ENCODE peak calls at places on chromosomes 12 and 14, in seven cellular contexts. One of them, this sample, is unnamed. For H3K9me3, the result is how much of the 10 kb centered on the place peaks cover.

GRCh38 chr12:107568718-107569117 is 116.9 kb upstream of the PWP1 start:
- DNase-seq in neuronal stem cell: no peak
- DNase-seq in Panc1: no peak
- DNase-seq in thyroid gland: no peak
- DNase-seq in MG63: peak
- DNase-seq in fibroblast of lung: no peak
- DNase-seq in H1: no peak
- DNase-seq in this sample: no peak

GRCh38 chr12:131085816-131086591 is 132.3 kb downstream of the ADGRD1 start:
- DNase-seq in fibroblast of lung: no peak
- DNase-seq in Panc1: no peak
- DNase-seq in thyroid gland: peak
- DNase-seq in H1: no peak
- DNase-seq in neuronal stem cell: no peak
- DNase-seq in MG63: no peak
- DNase-seq in this sample: no peak

GRCh38 chr14:62079035-62079434 is 316.8 kb downstream of the SNAPC1 start:
- DNase-seq in MG63: no peak
- DNase-seq in H1: no peak
- DNase-seq in thyroid gland: no peak
- DNase-seq in Panc1: no peak
- DNase-seq in fibroblast of lung: no peak
- DNase-seq in neuronal stem cell: no peak
- DNase-seq in this sample: no peak

GRCh38 chr14:71381814-71382213 is 474.6 kb downstream of the PCNX1 start:
- DNase-seq in thyroid gland: no peak
- DNase-seq in Panc1: no peak
- DNase-seq in fibroblast of lung: no peak
- DNase-seq in MG63: no peak
- DNase-seq in H1: no peak
- DNase-seq in neuronal stem cell: no peak
- DNase-seq in this sample: no peak

GRCh38 chr14:90168425-90169105 is 87.8 kb upstream of the PSMC1 start:
- DNase-seq in Panc1: no peak
- DNase-seq in H1: no peak
- DNase-seq in thyroid gland: no peak
- DNase-seq in fibroblast of lung: peak
- DNase-seq in neuronal stem cell: no peak
- DNase-seq in MG63: no peak
- DNase-seq in this sample: no peak

GRCh38 chr12:56122637-56123036 is 4.6 kb downstream of the ZC3H10 start:
- DNase-seq in MG63: no peak
- DNase-seq in fibroblast of lung: no peak
- DNase-seq in Panc1: no peak
- DNase-seq in neuronal stem cell: no peak
- DNase-seq in thyroid gland: no peak
- DNase-seq in H1: no peak
- DNase-seq in this sample: no peak

GRCh38 chr14:95585971-95586620 is 51.2 kb downstream of the GLRX5 start:
- DNase-seq in neuronal stem cell: no peak
- DNase-seq in MG63: no peak
- DNase-seq in fibroblast of lung: no peak
- DNase-seq in thyroid gland: no peak
- DNase-seq in Panc1: no peak
- DNase-seq in H1: no peak
- DNase-seq in this sample: no peak

GRCh38 chr12:130494736-130495135 is 157.0 kb downstream of the PIWIL1 start:
- DNase-seq in H1: no peak
- DNase-seq in thyroid gland: no peak
- DNase-seq in Panc1: no peak
- DNase-seq in neuronal stem cell: no peak
- DNase-seq in MG63: no peak
- DNase-seq in fibroblast of lung: no peak
- DNase-seq in this sample: no peak

GRCh38 chr12:95857151-95857550 is 1.6 kb upstream of the SNRPF start:
- DNase-seq in neuronal stem cell: no peak
- DNase-seq in thyroid gland: no peak
- DNase-seq in MG63: no peak
- DNase-seq in H1: no peak
- DNase-seq in fibroblast of lung: peak
- DNase-seq in Panc1: no peak
- DNase-seq in this sample: no peak

GRCh38 chr14:55329999-55330710 is 58.9 kb downstream of the FBXO34 start:
- DNase-seq in H1: no peak
- DNase-seq in neuronal stem cell: no peak
- DNase-seq in fibroblast of lung: peak
- DNase-seq in Panc1: no peak
- DNase-seq in MG63: no peak
- DNase-seq in thyroid gland: no peak
- DNase-seq in this sample: no peak

GRCh38 chr12:71797506-71797905 is 42.1 kb upstream of the TBC1D15 start:
- DNase-seq in neuronal stem cell: no peak
- DNase-seq in H1: no peak
- DNase-seq in MG63: no peak
- DNase-seq in thyroid gland: no peak
- DNase-seq in fibroblast of lung: no peak
- DNase-seq in Panc1: no peak
- DNase-seq in this sample: no peak

GRCh38 chr12:67322580-67322979 is 53.4 kb downstream of the CAND1 start:
- DNase-seq in fibroblast of lung: no peak
- DNase-seq in thyroid gland: no peak
- DNase-seq in H1: no peak
- DNase-seq in Panc1: no peak
- DNase-seq in neuronal stem cell: no peak
- DNase-seq in MG63: no peak
- DNase-seq in this sample: no peak

GRCh38 chr12:67056329-67056728 is 212.8 kb upstream of the CAND1 start:
- DNase-seq in fibroblast of lung: peak
- DNase-seq in neuronal stem cell: no peak
- DNase-seq in thyroid gland: no peak
- DNase-seq in Panc1: no peak
- DNase-seq in MG63: no peak
- DNase-seq in H1: no peak
- DNase-seq in this sample: no peak

GRCh38 chr14:74281069-74281468 is 21.7 kb downstream of the ABCD4 start:
- DNase-seq in H1: no peak
- DNase-seq in neuronal stem cell: no peak
- DNase-seq in MG63: no peak
- DNase-seq in fibroblast of lung: no peak
- DNase-seq in thyroid gland: no peak
- DNase-seq in Panc1: no peak
- DNase-seq in this sample: no peak

GRCh38 chr14:89251066-89251465 is 166.0 kb downstream of the FOXN3 start:
- DNase-seq in H1: no peak
- DNase-seq in neuronal stem cell: no peak
- DNase-seq in thyroid gland: no peak
- DNase-seq in MG63: no peak
- DNase-seq in Panc1: no peak
- DNase-seq in fibroblast of lung: peak
- DNase-seq in this sample: no peak

GRCh38 chr12:9372202-9372601 is 164.0 kb upstream of the PZP start:
- DNase-seq in fibroblast of lung: no peak
- DNase-seq in thyroid gland: no peak
- DNase-seq in neuronal stem cell: no peak
- DNase-seq in H1: no peak
- DNase-seq in MG63: no peak
- DNase-seq in Panc1: no peak
- DNase-seq in this sample: peak

GRCh38 chr12:110754101-110754793 is 11.6 kb upstream of the PPP1CC start:
- DNase-seq in Panc1: no peak
- DNase-seq in neuronal stem cell: no peak
- DNase-seq in H1: no peak
- DNase-seq in MG63: peak
- DNase-seq in fibroblast of lung: no peak
- DNase-seq in thyroid gland: no peak
- DNase-seq in this sample: no peak

GRCh38 chr14:22836301-22837058 is at the start of gene MMP14:
- DNase-seq in fibroblast of lung: peak
- DNase-seq in MG63: peak
- DNase-seq in neuronal stem cell: no peak
- DNase-seq in H1: no peak
- DNase-seq in Panc1: no peak
- DNase-seq in thyroid gland: peak
- DNase-seq in this sample: no peak

GRCh38 chr12:124036117-124037109 is 63.4 kb downstream of the ZNF664 start:
- DNase-seq in fibroblast of lung: peak
- DNase-seq in MG63: no peak
- DNase-seq in thyroid gland: peak
- DNase-seq in neuronal stem cell: peak
- DNase-seq in H1: no peak
- DNase-seq in Panc1: peak
- DNase-seq in this sample: peak

GRCh38 chr12:79444089-79444488 is 246.7 kb downstream of the PAWR start:
- DNase-seq in neuronal stem cell: no peak
- DNase-seq in H1: no peak
- DNase-seq in fibroblast of lung: peak
- DNase-seq in thyroid gland: peak
- DNase-seq in MG63: peak
- DNase-seq in Panc1: no peak
- DNase-seq in this sample: no peak

GRCh38 chr12:25730489-25731349 is 177.6 kb upstream of the LMNTD1 start:
- DNase-seq in MG63: no peak
- DNase-seq in fibroblast of lung: no peak
- DNase-seq in neuronal stem cell: no peak
- DNase-seq in Panc1: no peak
- DNase-seq in H1: no peak
- DNase-seq in thyroid gland: no peak
- DNase-seq in this sample: peak

GRCh38 chr12:120013659-120014380 is 24.8 kb downstream of the BICDL1 start:
- DNase-seq in H1: no peak
- DNase-seq in Panc1: peak
- DNase-seq in thyroid gland: no peak
- DNase-seq in fibroblast of lung: no peak
- DNase-seq in neuronal stem cell: no peak
- DNase-seq in MG63: no peak
- DNase-seq in this sample: no peak

GRCh38 chr14:61197416-61197815 is 83.7 kb downstream of the TMEM30B start:
- DNase-seq in MG63: no peak
- DNase-seq in fibroblast of lung: no peak
- DNase-seq in thyroid gland: no peak
- DNase-seq in neuronal stem cell: no peak
- DNase-seq in Panc1: no peak
- DNase-seq in H1: no peak
- DNase-seq in this sample: no peak

GRCh38 chr12:45216297-45216982 is 545 bp downstream of the ANO6 start:
- DNase-seq in MG63: peak
- DNase-seq in fibroblast of lung: peak
- DNase-seq in neuronal stem cell: peak
- DNase-seq in thyroid gland: peak
- DNase-seq in H1: no peak
- DNase-seq in Panc1: no peak
- DNase-seq in this sample: no peak

GRCh38 chr14:74257988-74258704 is 18.9 kb downstream of the VSX2 start:
- DNase-seq in Panc1: no peak
- DNase-seq in MG63: no peak
- DNase-seq in neuronal stem cell: no peak
- DNase-seq in fibroblast of lung: no peak
- DNase-seq in thyroid gland: no peak
- DNase-seq in H1: no peak
- DNase-seq in this sample: no peak

GRCh38 chr12:132256646-132257045 is 72.7 kb downstream of the GALNT9 start:
- DNase-seq in H1: no peak
- DNase-seq in fibroblast of lung: no peak
- DNase-seq in Panc1: no peak
- DNase-seq in neuronal stem cell: no peak
- DNase-seq in MG63: no peak
- DNase-seq in thyroid gland: no peak
- DNase-seq in this sample: no peak

GRCh38 chr12:40254455-40255085 is 29.8 kb downstream of the LRRK2 start:
- DNase-seq in MG63: no peak
- DNase-seq in fibroblast of lung: no peak
- DNase-seq in neuronal stem cell: no peak
- DNase-seq in Panc1: no peak
- DNase-seq in thyroid gland: no peak
- DNase-seq in H1: no peak
- DNase-seq in this sample: no peak

DNA sequence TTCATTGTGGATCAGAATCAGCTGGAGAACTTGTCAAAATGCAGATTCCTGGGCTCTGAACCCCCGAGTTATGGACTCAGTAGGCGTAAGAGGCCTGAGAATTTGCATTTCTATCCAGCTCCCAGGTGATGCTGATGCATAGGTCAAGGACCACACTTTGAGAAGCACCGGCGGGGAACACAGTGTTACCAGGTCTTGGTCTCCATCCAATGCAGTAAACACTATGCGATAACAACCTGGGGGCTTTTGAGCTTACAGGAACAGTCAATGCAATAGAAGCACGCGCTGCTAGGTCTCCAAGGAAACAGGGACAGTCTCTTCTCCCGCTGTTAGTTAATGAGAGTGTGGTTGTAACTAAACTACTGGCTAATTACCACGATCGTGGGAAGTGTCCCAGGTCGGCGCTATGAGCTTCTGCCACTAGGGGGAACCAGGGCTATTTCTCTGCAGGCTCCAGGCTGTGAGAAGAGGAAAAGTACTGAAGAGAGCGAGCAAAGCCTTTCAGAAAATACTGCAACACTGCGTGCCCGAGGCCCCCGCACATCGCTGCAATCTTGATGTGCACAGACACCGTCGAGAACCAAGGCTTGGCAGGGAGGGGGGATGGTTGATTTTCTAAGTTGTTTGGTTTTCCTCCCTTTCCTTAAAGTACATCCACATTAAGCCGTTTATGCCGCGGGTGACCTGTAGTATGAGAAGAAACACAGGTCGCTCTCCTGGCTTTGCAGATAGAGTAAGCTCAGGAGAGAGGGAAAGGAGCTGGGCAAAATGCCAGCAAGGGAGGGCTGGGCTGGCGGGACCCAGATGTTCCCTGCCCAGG is 52.0 kb upstream of the KCNA1 start:
- DNase-seq in MG63: peak
- DNase-seq in fibroblast of lung: peak
- DNase-seq in thyroid gland: peak
- DNase-seq in H1: peak
- DNase-seq in Panc1: peak
- DNase-seq in neuronal stem cell: peak
- DNase-seq in this sample: peak
- H3K4me3 ChIP-seq in MG63: no peak
- H3K4me3 ChIP-seq in fibroblast of lung: no peak
- H3K4me3 ChIP-seq in thyroid gland: no peak
- H3K4me3 ChIP-seq in H1: no peak
- H3K4me3 ChIP-seq in Panc1: no peak
- H3K4me3 ChIP-seq in neuronal stem cell: no peak
- H3K4me3 ChIP-seq in this sample: no peak

GRCh38 chr14:68111733-68112270 is 292.2 kb downstream of the RAD51B start:
- DNase-seq in Panc1: no peak
- DNase-seq in fibroblast of lung: no peak
- DNase-seq in MG63: no peak
- DNase-seq in neuronal stem cell: no peak
- DNase-seq in thyroid gland: no peak
- DNase-seq in H1: no peak
- DNase-seq in this sample: no peak
- H3K9me3 ChIP-seq in Panc1: under half
- H3K9me3 ChIP-seq in fibroblast of lung: under half
- H3K9me3 ChIP-seq in MG63: under half
- H3K9me3 ChIP-seq in neuronal stem cell: under half
- H3K9me3 ChIP-seq in thyroid gland: under half
- H3K9me3 ChIP-seq in H1: under half
- H3K9me3 ChIP-seq in this sample: under half

GRCh38 chr14:101060171-101060601 is 156.7 kb upstream of the RTL1 start:
- DNase-seq in neuronal stem cell: no peak
- DNase-seq in fibroblast of lung: no peak
- DNase-seq in H1: no peak
- DNase-seq in MG63: no peak
- DNase-seq in Panc1: no peak
- DNase-seq in thyroid gland: no peak
- DNase-seq in this sample: no peak
- H3K4me3 ChIP-seq in neuronal stem cell: no peak
- H3K4me3 ChIP-seq in fibroblast of lung: no peak
- H3K4me3 ChIP-seq in H1: no peak
- H3K4me3 ChIP-seq in MG63: no peak
- H3K4me3 ChIP-seq in Panc1: no peak
- H3K4me3 ChIP-seq in thyroid gland: no peak
- H3K4me3 ChIP-seq in this sample: no peak

GRCh38 chr14:44353805-44354204 is 153.3 kb downstream of the FSCB start:
- DNase-seq in MG63: no peak
- DNase-seq in Panc1: no peak
- DNase-seq in fibroblast of lung: no peak
- DNase-seq in H1: no peak
- DNase-seq in thyroid gland: no peak
- DNase-seq in neuronal stem cell: no peak
- DNase-seq in this sample: no peak
- H3K9me3 ChIP-seq in MG63: under half
- H3K9me3 ChIP-seq in Panc1: under half
- H3K9me3 ChIP-seq in fibroblast of lung: under half
- H3K9me3 ChIP-seq in H1: under half
- H3K9me3 ChIP-seq in thyroid gland: under half
- H3K9me3 ChIP-seq in neuronal stem cell: under half
- H3K9me3 ChIP-seq in this sample: under half

This sample was measured in iPS DF 6.9.